ENCODE peak calls at places on chromosomes 11 and 22, in six cellular contexts. V is ovary, L is adrenal gland, H is Panc1, S is GM23338, D is hepatocyte. K is an unnamed sample.

GRCh38 chr22:48750282-48750681 is 1077.4 kb downstream of the BRD1 start:
- DNase-seq in V (no peak), L (no peak), H (no peak), S (no peak), D (no peak), K (no peak)

GRCh38 chr11:116835042-116835772 is 2.2 kb downstream of the APOA1 start:
- DNase-seq in V (no peak), L (no peak), H (no peak), S (peak; percentile 41), D (no peak), K (no peak)

GRCh38 chr11:118247041-118247440 is 5.1 kb downstream of the MPZL3 start:
- DNase-seq in V (no peak), L (no peak), H (no peak), S (no peak), D (peak; percentile 54), K (no peak)

GRCh38 chr11:132777067-132777975 is 755.0 kb downstream of the OPCML start:
- DNase-seq in V (no peak), L (no peak), H (no peak), S (no peak), D (no peak), K (no peak)

GRCh38 chr11:11344045-11344444 is 9.0 kb downstream of the CSNK2A3 start:
- DNase-seq in V (no peak), L (no peak), H (no peak), S (no peak), D (no peak), K (no peak)

GRCh38 chr11:9004310-9004945 is 627 bp upstream of the NRIP3 start:
- DNase-seq in V (peak; percentile 37), L (peak; percentile 21), H (no peak), S (peak; percentile 82), D (peak; percentile 32), K (no peak)

GRCh38 chr11:22797081-22797480 is 32.5 kb downstream of the SVIP start:
- DNase-seq in V (no peak), L (no peak), H (no peak), S (no peak), D (no peak), K (no peak)

GRCh38 chr11:119433369-119433749 is 10.4 kb upstream of the THY1 start:
- DNase-seq in V (no peak), L (no peak), H (no peak), S (no peak), D (no peak), K (peak; percentile 23)

GRCh38 chr11:111910637-111911562 is 670 bp downstream of the CRYAB start:
- DNase-seq in V (no peak), L (no peak), H (no peak), S (no peak), D (no peak), K (no peak)

GRCh38 chr22:35230839-35231584 is 26.3 kb upstream of the HMGXB4 start:
- DNase-seq in V (no peak), L (no peak), H (no peak), S (no peak), D (no peak), K (no peak)

GRCh38 chr11:46894506-46894905 is 23.8 kb downstream of the LRP4 start:
- DNase-seq in V (no peak), L (no peak), H (no peak), S (no peak), D (no peak), K (no peak)

GRCh38 chr22:26050079-26050478 is 119.2 kb upstream of the SEZ6L start:
- DNase-seq in V (no peak), L (no peak), H (no peak), S (no peak), D (no peak), K (no peak)

GRCh38 chr11:126740857-126741256 is 259.7 kb downstream of the KIRREL3 start:
- DNase-seq in V (no peak), L (no peak), H (no peak), S (peak; percentile 49), D (no peak), K (no peak)

GRCh38 chr11:77082838-77083552 is 16.2 kb downstream of the CAPN5 start:
- DNase-seq in V (peak; percentile 45), L (peak; percentile 69), H (no peak), S (no peak), D (no peak), K (peak; percentile 55)
- H3K4me1 ChIP-seq in V (peaks cover 23% of the 10 kb centered on the region), L (peaks cover 21% of the 10 kb centered on the region), H (no peaks in the 10 kb centered on the region), S (no peaks in the 10 kb centered on the region), D (peaks cover 26% of the 10 kb centered on the region), K (peaks cover 14% of the 10 kb centered on the region)

DNA sequence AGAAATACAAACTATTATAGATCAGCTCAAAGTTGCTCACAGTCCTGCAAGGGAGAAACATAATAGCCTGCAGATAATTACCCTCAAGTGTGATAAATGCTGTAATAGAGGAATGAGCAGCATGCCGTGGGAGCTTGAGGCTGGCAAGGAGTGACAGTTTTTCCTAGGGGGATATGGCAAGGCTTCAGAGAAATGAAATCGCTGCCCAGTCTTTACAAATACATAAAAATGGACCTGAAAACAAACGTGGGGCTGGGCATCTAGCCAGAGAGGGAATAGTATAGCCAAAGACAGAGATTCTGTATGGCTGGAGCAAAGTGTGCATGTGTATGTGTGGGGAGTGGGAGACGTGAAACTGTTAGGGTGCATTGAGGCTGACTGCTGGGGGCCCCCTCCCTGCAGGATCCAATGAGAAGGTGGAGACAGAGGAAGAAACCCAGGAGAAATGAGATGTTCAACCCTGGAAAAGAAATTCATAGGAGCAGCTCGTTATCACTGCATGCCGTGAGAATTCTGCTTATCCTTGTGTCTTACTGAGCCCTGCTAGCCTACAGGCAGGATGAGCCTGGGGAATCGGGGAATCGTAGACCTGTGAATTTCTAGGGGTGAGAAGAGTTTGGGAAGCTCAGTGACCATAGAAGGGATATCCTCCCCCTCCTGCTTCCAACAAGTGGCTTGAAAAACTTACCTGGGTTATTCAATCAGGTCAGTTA is 167.0 kb downstream of the LDLRAD3 start:
- DNase-seq in V (no peak), L (no peak), H (no peak), S (no peak), D (no peak), K (no peak)
- H3K27ac ChIP-seq in V (no peak overlapping the region), L (no peak overlapping the region), H (no peak overlapping the region), S (peak overlapping the region; percentile 97), D (no peak overlapping the region), K (no peak overlapping the region)

GRCh38 chr11:120657306-120658070 is 145.9 kb downstream of the GRIK4 start:
- DNase-seq in V (no peak), L (no peak), H (no peak), S (no peak), D (no peak), K (no peak)

GRCh38 chr11:120655589-120655988 is 144.0 kb downstream of the GRIK4 start:
- DNase-seq in V (no peak), L (no peak), H (no peak), S (no peak), D (no peak), K (no peak)

GRCh38 chr11:120659076-120659475 is 147.5 kb downstream of the GRIK4 start:
- DNase-seq in V (no peak), L (no peak), H (no peak), S (peak; percentile 13), D (no peak), K (no peak)

GRCh38 chr11:120660024-120660565 is 148.5 kb downstream of the GRIK4 start:
- DNase-seq in V (no peak), L (no peak), H (no peak), S (peak; percentile 94), D (peak; percentile 47), K (peak; percentile 30)

DNA sequence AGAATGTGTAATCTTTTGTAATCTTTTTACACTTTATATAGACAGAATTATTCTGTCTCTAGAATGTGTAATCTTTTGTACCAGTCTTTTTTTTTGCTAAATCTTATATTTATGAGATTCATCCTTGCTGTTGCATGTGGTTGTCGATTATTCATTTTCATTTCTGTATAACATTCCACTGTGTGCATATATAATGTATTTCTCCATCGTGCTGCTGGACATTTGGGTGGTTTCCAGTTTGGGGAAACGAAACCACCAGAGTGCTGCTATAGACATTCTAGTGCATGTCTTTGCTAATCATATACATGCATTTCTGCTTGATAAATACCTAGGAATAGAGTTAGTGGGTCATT is 146.5 kb downstream of the GRIK4 start:
- DNase-seq in V (no peak), L (no peak), H (no peak), S (no peak), D (no peak), K (no peak)
- H3K4me1 ChIP-seq in V (no peaks in the 10 kb centered on the region), L (no peaks in the 10 kb centered on the region), H (no peaks in the 10 kb centered on the region), S (peaks cover 3% of the 10 kb centered on the region), D (no peaks in the 10 kb centered on the region), K (peaks cover 5% of the 10 kb centered on the region)

GRCh38 chr11:61310749-61311148 is 15.6 kb upstream of the VWCE start:
- DNase-seq in V (no peak), L (peak; percentile 46), H (no peak), S (no peak), D (no peak), K (no peak)

GRCh38 chr11:61309739-61310138 is 14.6 kb upstream of the VWCE start:
- DNase-seq in V (no peak), L (no peak), H (no peak), S (no peak), D (no peak), K (no peak)

GRCh38 chr11:61315260-61315659 is 17.6 kb downstream of the DDB1 start:
- DNase-seq in V (no peak), L (peak; percentile 49), H (no peak), S (no peak), D (no peak), K (no peak)
- H3K27ac ChIP-seq in V (no peak overlapping the region), L (no peak overlapping the region), H (no peak overlapping the region), S (no peak overlapping the region), D (no peak overlapping the region), K (no peak overlapping the region)

DNA sequence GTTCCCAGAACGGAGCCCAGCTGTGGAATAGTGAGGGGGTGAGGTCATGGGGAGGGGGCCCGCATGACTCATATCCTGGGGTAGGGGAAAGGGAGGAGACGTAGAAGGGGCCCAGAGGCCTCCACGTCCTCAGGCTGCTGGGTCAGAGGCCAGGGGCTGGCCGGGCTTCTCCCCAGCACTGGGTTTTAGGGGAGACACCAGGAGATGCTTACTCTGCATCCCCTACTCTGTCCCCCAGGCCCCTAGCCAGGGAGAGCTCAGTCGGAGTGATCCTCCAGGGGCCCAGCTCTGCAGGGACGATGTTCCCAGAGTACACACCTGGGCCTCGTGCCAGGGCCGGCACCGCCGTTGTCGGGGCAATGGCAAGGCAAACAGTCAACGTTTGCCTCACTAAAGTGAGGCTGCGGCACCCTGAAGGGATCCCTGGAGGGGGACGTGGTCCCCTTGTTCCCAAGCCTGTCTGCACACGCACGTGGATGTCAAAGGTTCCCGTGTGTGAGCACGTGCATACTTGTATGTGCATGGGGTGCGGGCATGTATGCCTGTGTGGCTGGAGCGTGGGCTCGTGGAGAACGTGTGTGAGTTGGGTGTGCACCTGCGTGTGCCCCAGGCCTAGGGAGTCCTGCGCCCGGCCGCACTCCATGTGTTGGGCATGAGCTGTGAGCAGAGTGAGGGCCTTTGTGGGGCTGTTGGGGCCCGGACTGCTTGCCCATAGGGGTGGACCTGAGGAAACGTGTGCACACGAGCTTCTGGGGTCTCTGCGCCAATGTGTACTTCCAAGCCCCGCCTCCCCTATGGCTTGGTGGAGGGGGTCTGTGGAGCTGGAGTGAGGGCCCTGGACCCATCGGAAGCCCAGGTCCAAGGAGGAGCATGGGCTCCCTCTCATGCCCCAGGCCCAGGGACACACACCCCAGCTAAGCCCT is 14.2 kb downstream of the PRR33 start:
- DNase-seq in V (no peak), L (peak; percentile 79), H (no peak), S (no peak), D (peak; percentile 61), K (peak; percentile 44)
- H3K4me1 ChIP-seq in V (peaks cover 2% of the 10 kb centered on the region), L (peaks cover 21% of the 10 kb centered on the region), H (peaks cover 34% of the 10 kb centered on the region), S (no peaks in the 10 kb centered on the region), D (peaks cover 59% of the 10 kb centered on the region), K (peaks cover 70% of the 10 kb centered on the region)

GRCh38 chr11:86062719-86063118 is 6.2 kb downstream of the PICALM start:
- DNase-seq in V (no peak), L (no peak), H (no peak), S (peak; percentile 30), D (no peak), K (peak; percentile 28)
- H3K27ac ChIP-seq in V (no peak overlapping the region), L (no peak overlapping the region), H (no peak overlapping the region), S (no peak overlapping the region), D (no peak overlapping the region), K (no peak overlapping the region)

GRCh38 chr11:3162410-3163240 is 2.5 kb downstream of the OSBPL5 start:
- DNase-seq in V (peak; percentile 26), L (no peak), H (no peak), S (no peak), D (no peak), K (no peak)
- H3K4me1 ChIP-seq in V (peaks cover 23% of the 10 kb centered on the region), L (peaks cover 13% of the 10 kb centered on the region), H (peaks cover 38% of the 10 kb centered on the region), S (peaks cover 18% of the 10 kb centered on the region), D (peaks cover 13% of the 10 kb centered on the region), K (peaks cover 56% of the 10 kb centered on the region)

K was measured in mesenchymal stem cell.